ENCODE peak calls at places on chromosome 4, in seven cellular contexts. P, N, K, R, J, O and B are unnamed samples.

GRCh38 chr4:71266090-71266794 is 72.6 kb upstream of the SLC4A4 start:
- DNase-seq in O (no peak), K (no peak), J (no peak), R (no peak), P (peak; percentile 91), N (no peak), B (no peak)

GRCh38 chr4:78569291-78569821 is 17.8 kb downstream of the ANXA3 start:
- DNase-seq in R (peak; percentile 56), N (no peak), K (no peak), J (no peak), O (no peak), P (peak; percentile 82), B (no peak)

GRCh38 chr4:71609651-71610050 is 174.2 kb downstream of the GC start:
- DNase-seq in N (no peak), J (no peak), K (no peak), O (no peak), P (no peak), R (no peak), B (no peak)

GRCh38 chr4:76747613-76748012 is 150.3 kb downstream of the SOWAHB start:
- DNase-seq in J (no peak), K (no peak), O (no peak), P (peak; percentile 51), N (no peak), R (no peak), B (no peak)

GRCh38 chr4:41154001-41154813 is 60.1 kb downstream of the APBB2 start:
- DNase-seq in K (no peak), O (no peak), N (no peak), P (no peak), R (no peak), J (no peak), B (no peak)

GRCh38 chr4:38872620-38873019 is 5.0 kb downstream of the FAM114A1 start:
- DNase-seq in N (no peak), P (peak; percentile 77), O (no peak), J (no peak), R (peak; percentile 65), K (peak; percentile 42), B (no peak)

GRCh38 chr4:113623274-113623894 is 138.2 kb downstream of the CAMK2D start:
- DNase-seq in R (no peak), O (no peak), N (no peak), P (peak; percentile 28), K (no peak), J (no peak), B (no peak)

GRCh38 chr4:70713453-70714026 is 8.2 kb upstream of the RUFY3 start:
- DNase-seq in K (no peak), P (no peak), J (no peak), O (no peak), R (no peak), N (no peak), B (no peak)

GRCh38 chr4:120319230-120319761 is 252.6 kb upstream of the MAD2L1 start:
- DNase-seq in O (no peak), K (no peak), R (no peak), J (no peak), N (no peak), P (no peak), B (no peak)

GRCh38 chr4:24063771-24064170 is 173.9 kb upstream of the PPARGC1A start:
- DNase-seq in R (no peak), O (no peak), K (no peak), J (no peak), P (no peak), N (no peak), B (no peak)

GRCh38 chr4:101066586-101066985 is 280.7 kb downstream of the PPP3CA start:
- DNase-seq in N (no peak), R (no peak), P (no peak), K (no peak), J (no peak), O (no peak), B (no peak)

GRCh38 chr4:121360496-121360895 is 20.3 kb downstream of the QRFPR start:
- DNase-seq in J (no peak), P (peak; percentile 2), N (no peak), K (no peak), O (no peak), R (no peak), B (no peak)

GRCh38 chr4:100361336-100361735 is 156.5 kb downstream of the EMCN start:
- DNase-seq in O (no peak), N (no peak), K (no peak), J (no peak), P (no peak), R (no peak), B (no peak)

GRCh38 chr4:165439981-165440380 is 61.2 kb downstream of the CPE start:
- DNase-seq in O (no peak), K (no peak), J (no peak), P (no peak), N (no peak), R (no peak), B (no peak)

GRCh38 chr4:87101543-87102199 is 118.7 kb downstream of the KLHL8 start:
- DNase-seq in R (no peak), J (no peak), N (no peak), O (no peak), P (no peak), K (no peak), B (no peak)

GRCh38 chr4:186881521-186882220 is 158.0 kb upstream of the FAT1 start:
- DNase-seq in K (no peak), O (no peak), J (no peak), P (peak; percentile 67), R (no peak), N (no peak), B (no peak)

GRCh38 chr4:99863-100262 is 24.4 kb upstream of the ZNF718 start:
- DNase-seq in K (peak; percentile 6), J (no peak), R (no peak), O (no peak), P (no peak), N (no peak), B (no peak)

GRCh38 chr4:78410651-78411050 is 140.9 kb upstream of the ANXA3 start:
- DNase-seq in J (no peak), P (no peak), N (no peak), K (no peak), O (no peak), R (no peak), B (no peak)

GRCh38 chr4:177293208-177294018 is 16.3 kb upstream of the NEIL3 start:
- DNase-seq in O (no peak), R (no peak), J (no peak), N (no peak), P (no peak), K (no peak), B (no peak)

GRCh38 chr4:40194602-40195161 is 2.1 kb upstream of the RHOH start:
- DNase-seq in R (no peak), K (peak; percentile 62), P (peak; percentile 45), N (no peak), J (no peak), O (no peak), B (peak; percentile 64)

GRCh38 chr4:152024881-152025280 is 264.1 kb upstream of the GATB start:
- DNase-seq in J (no peak), N (no peak), P (no peak), R (no peak), O (no peak), K (no peak), B (no peak)

GRCh38 chr4:183506389-183506735 is 1.5 kb downstream of the ING2 start:
- DNase-seq in R (no peak), O (no peak), N (no peak), J (no peak), K (no peak), P (no peak), B (no peak)

GRCh38 chr4:74157116-74157742 is 689 bp upstream of the MTHFD2L start:
- DNase-seq in O (no peak), K (peak; percentile 39), R (no peak), J (no peak), P (peak; percentile 65), N (no peak), B (no peak)

GRCh38 chr4:162475221-162475620 is 311.4 kb upstream of the FSTL5 start:
- DNase-seq in P (no peak), R (no peak), K (no peak), N (no peak), O (no peak), J (no peak), B (no peak)
- H3K27ac ChIP-seq in P (no peak overlapping the region), R (no peak overlapping the region), K (no peak overlapping the region), N (no peak overlapping the region), O (no peak overlapping the region), J (no peak overlapping the region), B (no peak overlapping the region)

GRCh38 chr4:15013585-15013984 is 11.3 kb downstream of the CPEB2 start:
- DNase-seq in J (no peak), N (no peak), R (no peak), P (no peak), K (no peak), O (no peak), B (no peak)
- H3K4me3 ChIP-seq in J (no peak overlapping the region), N (no peak overlapping the region), R (no peak overlapping the region), P (no peak overlapping the region), K (no peak overlapping the region), O (no peak overlapping the region), B (no peak overlapping the region)

DNA sequence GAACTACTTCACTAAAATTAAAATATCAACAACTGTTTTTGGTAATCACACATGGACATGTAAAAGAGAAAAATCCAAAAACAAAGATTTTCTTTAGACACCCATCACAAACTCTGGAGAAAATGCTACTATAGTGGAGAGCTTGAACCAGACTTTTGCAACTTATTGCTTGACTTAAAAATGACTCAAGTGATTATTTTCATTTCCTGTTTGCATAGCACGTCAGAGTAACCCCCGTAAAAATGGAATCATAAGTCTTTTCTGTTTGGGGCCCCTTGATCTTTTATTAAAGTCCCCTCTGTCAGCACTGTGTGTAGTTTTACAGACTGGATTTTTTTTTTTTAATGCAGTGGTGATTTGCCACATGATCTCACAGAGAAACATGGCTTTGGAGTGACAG is 79.5 kb downstream of the PRKG2 start:
- DNase-seq in J (no peak), O (no peak), K (no peak), P (peak; percentile 57), N (no peak), R (no peak), B (no peak)
- TF ChIP-seq POLR2A in J (no peak), O (no peak), K (no peak), P (no peak), N (no peak), R (no peak), B (no peak)

GRCh38 chr4:26049447-26049846 is 135.4 kb downstream of the SMIM20 start:
- DNase-seq in N (no peak), R (no peak), J (no peak), P (no peak), O (no peak), K (no peak), B (no peak)
- H3K27ac ChIP-seq in N (peak overlapping the region; percentile 73), R (no peak overlapping the region), J (peak overlapping the region; percentile 95), P (peak overlapping the region; percentile 88), O (peak overlapping the region; percentile 96), K (no peak overlapping the region), B (peak overlapping the region; percentile 91)